ENCODE peak calls at places on chromosomes 5 and 9, in nine cellular contexts. Q is WTC11; H is cardiac fibroblast; K is lower lobe of right lung; R is stomach; F is ovary; C is AG04450; O is heart right ventricle; X is CD4-positive, alpha-beta T cell. Y is an unnamed sample.

GRCh38 chr9:22111871-22112247 is 102.8 kb upstream of the CDKN2B start:
- DNase-seq in Q (no peak), H (peak; percentile 69), K (no peak), R (no peak), F (no peak), C (peak; percentile 39), O (no peak), X (no peak), Y (no peak)

GRCh38 chr9:36991516-36992134 is 42.4 kb downstream of the PAX5 start:
- DNase-seq in Q (peak; percentile 84), H (peak; percentile 10), K (no peak), R (peak; percentile 31), F (no peak), C (no peak), O (no peak), X (no peak), Y (no peak)

GRCh38 chr5:93251347-93251746 is 329.7 kb downstream of the NR2F1-AS1 start:
- DNase-seq in Q (no peak), H (no peak), K (no peak), R (no peak), F (no peak), C (no peak), O (no peak), X (no peak), Y (no peak)

GRCh38 chr9:117779760-117780159 is 75.6 kb downstream of the TLR4 start:
- DNase-seq in Q (no peak), H (no peak), K (no peak), R (no peak), F (no peak), C (no peak), O (no peak), X (no peak), Y (no peak)

GRCh38 chr5:177350776-177351391 is 584 bp downstream of the LMAN2 start:
- DNase-seq in Q (no peak), H (no peak), K (peak; percentile 44), R (no peak), F (no peak), C (no peak), O (no peak), X (no peak), Y (no peak)

GRCh38 chr5:109743770-109744212 is 54.1 kb downstream of the MAN2A1 start:
- DNase-seq in Q (no peak), H (peak; percentile 79), K (no peak), R (no peak), F (no peak), C (peak; percentile 71), O (no peak), X (no peak), Y (no peak)

GRCh38 chr9:3045153-3045552 is 201.3 kb upstream of the PUM3 start:
- DNase-seq in Q (no peak), H (no peak), K (no peak), R (no peak), F (no peak), C (no peak), O (no peak), X (no peak), Y (no peak)

GRCh38 chr5:96292582-96293247 is 140.3 kb downstream of the PCSK1 start:
- DNase-seq in Q (no peak), H (peak; percentile 82), K (no peak), R (peak; percentile 32), F (no peak), C (no peak), O (peak; percentile 11), X (no peak), Y (no peak)

DNA sequence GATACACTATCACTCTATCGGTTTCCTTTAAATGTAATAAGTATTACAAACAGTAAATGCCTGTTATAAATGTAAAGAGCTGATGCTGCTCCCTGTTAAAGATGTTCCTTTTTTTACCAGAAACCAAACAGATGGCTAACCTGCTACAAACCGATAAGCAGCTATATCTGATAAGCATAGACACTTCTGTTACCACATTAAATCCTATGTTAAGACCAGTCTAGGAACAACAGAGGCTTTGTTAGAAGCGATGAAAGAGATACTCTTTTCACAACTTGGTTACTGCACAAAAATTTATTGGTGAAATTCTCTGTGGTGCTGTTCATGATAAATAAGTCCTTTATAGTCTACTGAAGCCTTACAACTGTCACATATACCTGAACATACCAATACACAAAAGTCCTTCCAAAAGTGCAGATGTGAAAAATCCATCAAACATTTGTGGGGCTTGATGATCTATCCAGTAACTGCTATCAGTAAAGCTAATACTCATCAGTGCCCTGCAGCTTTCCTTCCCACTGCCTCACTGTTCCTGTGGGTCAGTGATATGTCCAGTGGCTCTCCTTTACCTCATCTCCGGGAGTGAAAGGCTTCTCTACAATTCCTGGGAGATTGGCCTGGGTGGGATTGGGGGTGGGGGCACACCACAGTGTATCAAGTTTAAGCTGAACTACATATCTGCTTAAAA is 25.8 kb upstream of the PRXL2C start:
- DNase-seq in Q (no peak), H (no peak), K (no peak), R (no peak), F (no peak), C (no peak), O (no peak), X (no peak), Y (no peak)
- TF ChIP-seq CTCF in Q (no peak), H (no peak), K (no peak), R (no peak), F (no peak), C (no peak), O (no peak), X (no peak), Y (no peak)

GRCh38 chr9:124890179-124890578 is 28.2 kb downstream of the ARPC5L start:
- DNase-seq in Q (no peak), H (no peak), K (no peak), R (no peak), F (no peak), C (no peak), O (no peak), X (no peak), Y (no peak)

GRCh38 chr9:124894035-124894740 is 32.3 kb downstream of the ARPC5L start:
- DNase-seq in Q (no peak), H (no peak), K (no peak), R (no peak), F (peak; percentile 8), C (no peak), O (no peak), X (no peak), Y (no peak)

GRCh38 chr9:124897570-124898460 is 35.9 kb downstream of the ARPC5L start:
- DNase-seq in Q (no peak), H (no peak), K (no peak), R (no peak), F (peak; percentile 4), C (no peak), O (no peak), X (no peak), Y (no peak)

GRCh38 chr9:124899845-124900244 is 37.9 kb downstream of the ARPC5L start:
- DNase-seq in Q (no peak), H (no peak), K (no peak), R (no peak), F (peak; percentile 8), C (no peak), O (no peak), X (no peak), Y (no peak)

DNA sequence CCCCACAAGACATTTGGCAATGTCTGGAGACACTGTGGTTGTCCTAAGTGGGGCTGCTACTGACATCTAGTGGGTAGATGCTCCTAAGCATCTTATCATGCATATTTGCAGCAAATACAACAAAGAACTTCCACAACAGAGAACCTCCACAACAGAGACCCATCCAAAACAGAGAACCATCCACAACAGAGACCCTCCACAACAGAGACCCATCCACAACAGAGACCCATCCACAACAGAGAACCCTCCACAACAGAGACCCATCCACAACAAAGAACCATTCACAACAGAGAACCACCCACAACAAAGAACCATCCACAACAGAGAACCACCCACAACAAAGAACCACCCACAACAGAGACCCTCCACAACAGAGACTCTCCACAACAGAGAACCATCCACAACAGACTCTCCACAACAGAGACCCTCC is 32.8 kb downstream of the ARPC5L start:
- DNase-seq in Q (peak; percentile 39), H (peak; percentile 73), K (no peak), R (no peak), F (peak; percentile 13), C (no peak), O (no peak), X (no peak), Y (no peak)
- TF ChIP-seq CTCF in Q (no peak), H (peak; percentile 67), K (peak; percentile 16), R (no peak), F (no peak), C (peak; percentile 70), O (peak; percentile 50), X (peak; percentile 31), Y (no peak)

DNA sequence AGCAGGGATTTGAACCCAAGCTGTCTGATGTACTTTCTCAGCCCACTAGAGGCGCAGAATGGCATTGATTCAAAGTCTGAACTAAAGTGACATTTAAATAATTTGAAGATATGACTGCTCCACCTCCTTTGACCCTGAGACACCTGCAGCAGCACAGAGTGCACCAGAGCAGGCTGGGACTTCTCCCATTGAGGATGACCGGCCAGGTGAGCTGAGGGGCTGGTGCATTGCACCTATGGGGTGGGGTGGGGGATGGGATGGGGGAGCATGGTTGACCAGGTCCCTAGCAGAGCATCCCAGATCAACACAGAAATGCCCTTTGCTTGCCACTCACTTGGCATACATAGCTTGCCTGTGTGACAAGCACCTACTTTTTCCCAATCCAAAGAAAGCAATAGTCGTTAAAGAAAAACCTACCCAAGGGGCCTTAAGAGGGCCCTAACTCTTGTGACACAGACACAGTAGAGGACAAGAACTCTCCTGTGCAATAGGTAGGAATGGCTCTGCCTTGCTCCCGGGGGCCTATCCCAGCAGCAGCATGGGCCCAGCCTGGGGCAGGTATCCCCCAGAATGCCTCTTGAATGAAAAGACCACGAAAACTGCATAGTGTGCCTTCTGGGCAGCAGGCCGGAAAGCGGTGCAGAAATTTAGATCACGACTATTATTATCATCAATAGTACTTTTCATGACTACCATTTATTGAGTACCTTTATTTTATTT is 6.5 kb downstream of the SH3PXD2B start:
- DNase-seq in Q (no peak), H (no peak), K (no peak), R (no peak), F (no peak), C (no peak), O (no peak), X (no peak), Y (no peak)
- TF ChIP-seq CTCF in Q (no peak), H (no peak), K (no peak), R (no peak), F (no peak), C (no peak), O (no peak), X (no peak), Y (no peak)

DNA sequence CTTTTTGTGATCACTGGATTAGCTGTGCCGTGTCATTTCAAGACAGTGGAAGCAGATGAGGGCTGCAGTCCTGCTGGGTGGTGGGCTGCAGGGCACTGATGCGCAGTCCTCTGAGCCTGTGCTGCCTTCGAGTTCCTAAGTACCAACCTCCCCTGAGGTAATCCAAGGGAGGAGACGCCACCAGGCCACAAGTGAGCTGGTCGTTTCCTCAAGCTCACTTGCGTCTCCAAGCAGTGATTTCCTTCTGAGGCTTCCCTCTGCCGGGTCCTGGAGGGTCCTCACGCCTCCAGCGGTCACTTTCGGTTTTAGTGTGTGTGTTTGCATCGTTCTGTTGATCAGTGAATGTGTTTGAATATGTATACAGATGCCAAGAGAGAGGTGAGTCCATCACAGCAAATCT is 115.7 kb downstream of the TRIO start:
- DNase-seq in Q (peak; percentile 58), H (peak; percentile 38), K (no peak), R (no peak), F (peak; percentile 54), C (no peak), O (peak; percentile 46), X (no peak), Y (no peak)
- TF ChIP-seq CTCF in Q (no peak), H (no peak), K (peak; percentile 14), R (no peak), F (no peak), C (no peak), O (no peak), X (no peak), Y (no peak)